ENCODE peak calls at places on chromosome 9, in ten cellular contexts. One of them, this sample, is unnamed.

GRCh38 chr9:34272146-34272545 is 56.9 kb downstream of the KIF24 start:
- DNase-seq in HFFc6: no peak
- DNase-seq in HFF-Myc: no peak
- DNase-seq in adrenal gland: no peak
- DNase-seq in prostate gland: no peak
- DNase-seq in mammary epithelial cell: no peak
- DNase-seq in Peyer's patch: no peak
- DNase-seq in cardiac fibroblast: no peak
- DNase-seq in astrocyte of the spinal cord: no peak
- DNase-seq in AG09309: no peak
- DNase-seq in this sample: no peak

GRCh38 chr9:125341566-125341965 is 79.9 kb downstream of the GAPVD1 start:
- DNase-seq in HFFc6: no peak
- DNase-seq in HFF-Myc: no peak
- DNase-seq in adrenal gland: no peak
- DNase-seq in prostate gland: peak
- DNase-seq in mammary epithelial cell: no peak
- DNase-seq in Peyer's patch: no peak
- DNase-seq in cardiac fibroblast: no peak
- DNase-seq in astrocyte of the spinal cord: no peak
- DNase-seq in AG09309: no peak
- DNase-seq in this sample: no peak

GRCh38 chr9:16062542-16063240 is 509.8 kb downstream of the CCDC171 start:
- DNase-seq in HFFc6: peak
- DNase-seq in HFF-Myc: peak
- DNase-seq in adrenal gland: no peak
- DNase-seq in prostate gland: no peak
- DNase-seq in mammary epithelial cell: peak
- DNase-seq in Peyer's patch: no peak
- DNase-seq in cardiac fibroblast: peak
- DNase-seq in astrocyte of the spinal cord: peak
- DNase-seq in AG09309: peak
- DNase-seq in this sample: no peak

GRCh38 chr9:135019224-135019623 is 68.2 kb upstream of the OLFM1 start:
- DNase-seq in HFFc6: no peak
- DNase-seq in HFF-Myc: no peak
- DNase-seq in adrenal gland: no peak
- DNase-seq in prostate gland: no peak
- DNase-seq in mammary epithelial cell: no peak
- DNase-seq in Peyer's patch: peak
- DNase-seq in cardiac fibroblast: no peak
- DNase-seq in astrocyte of the spinal cord: no peak
- DNase-seq in AG09309: no peak
- DNase-seq in this sample: no peak

GRCh38 chr9:38141751-38142150 is 72.7 kb upstream of the SHB start:
- DNase-seq in HFFc6: peak
- DNase-seq in HFF-Myc: peak
- DNase-seq in adrenal gland: no peak
- DNase-seq in prostate gland: no peak
- DNase-seq in mammary epithelial cell: peak
- DNase-seq in Peyer's patch: no peak
- DNase-seq in cardiac fibroblast: peak
- DNase-seq in astrocyte of the spinal cord: peak
- DNase-seq in AG09309: peak
- DNase-seq in this sample: no peak

GRCh38 chr9:3863114-3863528 is 337.3 kb upstream of the RFX3 start:
- DNase-seq in HFFc6: peak
- DNase-seq in HFF-Myc: peak
- DNase-seq in adrenal gland: peak
- DNase-seq in prostate gland: no peak
- DNase-seq in mammary epithelial cell: peak
- DNase-seq in Peyer's patch: no peak
- DNase-seq in cardiac fibroblast: peak
- DNase-seq in astrocyte of the spinal cord: peak
- DNase-seq in AG09309: peak
- DNase-seq in this sample: no peak

GRCh38 chr9:76390656-76391055 is 3.6 kb downstream of the RFK start:
- DNase-seq in HFFc6: no peak
- DNase-seq in HFF-Myc: no peak
- DNase-seq in adrenal gland: no peak
- DNase-seq in prostate gland: no peak
- DNase-seq in mammary epithelial cell: no peak
- DNase-seq in Peyer's patch: no peak
- DNase-seq in cardiac fibroblast: peak
- DNase-seq in astrocyte of the spinal cord: no peak
- DNase-seq in AG09309: no peak
- DNase-seq in this sample: no peak

GRCh38 chr9:133762488-133763271 is 24.5 kb upstream of the SARDH start:
- DNase-seq in HFFc6: no peak
- DNase-seq in HFF-Myc: no peak
- DNase-seq in adrenal gland: no peak
- DNase-seq in prostate gland: no peak
- DNase-seq in mammary epithelial cell: no peak
- DNase-seq in Peyer's patch: no peak
- DNase-seq in cardiac fibroblast: no peak
- DNase-seq in astrocyte of the spinal cord: no peak
- DNase-seq in AG09309: no peak
- DNase-seq in this sample: peak

GRCh38 chr9:77954619-77955018 is 77.0 kb downstream of the GNAQ start:
- DNase-seq in HFFc6: no peak
- DNase-seq in HFF-Myc: no peak
- DNase-seq in adrenal gland: no peak
- DNase-seq in prostate gland: no peak
- DNase-seq in mammary epithelial cell: no peak
- DNase-seq in Peyer's patch: no peak
- DNase-seq in cardiac fibroblast: no peak
- DNase-seq in astrocyte of the spinal cord: no peak
- DNase-seq in AG09309: no peak
- DNase-seq in this sample: no peak

GRCh38 chr9:130137870-130138653 is 34.1 kb upstream of the NCS1 start:
- DNase-seq in HFFc6: peak
- DNase-seq in HFF-Myc: peak
- DNase-seq in adrenal gland: peak
- DNase-seq in prostate gland: no peak
- DNase-seq in mammary epithelial cell: peak
- DNase-seq in Peyer's patch: peak
- DNase-seq in cardiac fibroblast: peak
- DNase-seq in astrocyte of the spinal cord: peak
- DNase-seq in AG09309: peak
- DNase-seq in this sample: no peak

DNA sequence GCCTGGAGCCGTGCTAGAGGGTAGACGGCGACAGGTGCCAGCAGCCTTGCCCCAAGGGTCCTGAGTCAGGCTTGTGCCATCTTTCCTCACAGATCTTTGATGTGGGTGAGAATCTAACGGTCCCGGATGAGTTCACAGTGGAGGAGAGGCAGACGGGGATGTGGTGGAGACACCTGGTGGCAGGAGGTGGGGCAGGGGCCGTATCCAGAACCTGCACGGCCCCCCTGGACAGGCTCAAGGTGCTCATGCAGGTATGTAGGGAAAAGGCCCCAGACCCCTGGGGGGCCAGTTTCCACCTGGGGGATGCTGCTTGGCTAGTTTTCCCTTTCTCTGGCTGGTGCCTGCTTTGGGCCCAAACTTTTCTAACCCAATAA is 24.0 kb downstream of the PTGES2 start:
- DNase-seq in HFFc6: no peak
- DNase-seq in HFF-Myc: no peak
- DNase-seq in adrenal gland: no peak
- DNase-seq in prostate gland: no peak
- DNase-seq in mammary epithelial cell: no peak
- DNase-seq in Peyer's patch: no peak
- DNase-seq in cardiac fibroblast: no peak
- DNase-seq in astrocyte of the spinal cord: no peak
- DNase-seq in AG09309: no peak
- DNase-seq in this sample: no peak
- TF ChIP-seq CTCF in HFFc6: peak
- TF ChIP-seq CTCF in HFF-Myc: no peak
- TF ChIP-seq CTCF in adrenal gland: no peak
- TF ChIP-seq CTCF in prostate gland: no peak
- TF ChIP-seq CTCF in mammary epithelial cell: peak
- TF ChIP-seq CTCF in Peyer's patch: peak
- TF ChIP-seq CTCF in cardiac fibroblast: no peak
- TF ChIP-seq CTCF in astrocyte of the spinal cord: peak
- TF ChIP-seq CTCF in AG09309: no peak
- TF ChIP-seq CTCF in this sample: no peak

GRCh38 chr9:115016369-115016768 is 86.0 kb upstream of the TNFSF8 start:
- DNase-seq in HFFc6: no peak
- DNase-seq in HFF-Myc: no peak
- DNase-seq in adrenal gland: peak
- DNase-seq in prostate gland: no peak
- DNase-seq in mammary epithelial cell: peak
- DNase-seq in Peyer's patch: no peak
- DNase-seq in cardiac fibroblast: no peak
- DNase-seq in astrocyte of the spinal cord: no peak
- DNase-seq in AG09309: no peak
- DNase-seq in this sample: no peak

GRCh38 chr9:115014438-115014837 is 84.0 kb upstream of the TNFSF8 start:
- DNase-seq in HFFc6: no peak
- DNase-seq in HFF-Myc: no peak
- DNase-seq in adrenal gland: no peak
- DNase-seq in prostate gland: no peak
- DNase-seq in mammary epithelial cell: no peak
- DNase-seq in Peyer's patch: no peak
- DNase-seq in cardiac fibroblast: no peak
- DNase-seq in astrocyte of the spinal cord: no peak
- DNase-seq in AG09309: no peak
- DNase-seq in this sample: no peak

GRCh38 chr9:115012476-115012875 is 82.1 kb upstream of the TNFSF8 start:
- DNase-seq in HFFc6: no peak
- DNase-seq in HFF-Myc: no peak
- DNase-seq in adrenal gland: no peak
- DNase-seq in prostate gland: no peak
- DNase-seq in mammary epithelial cell: no peak
- DNase-seq in Peyer's patch: no peak
- DNase-seq in cardiac fibroblast: no peak
- DNase-seq in astrocyte of the spinal cord: no peak
- DNase-seq in AG09309: no peak
- DNase-seq in this sample: no peak

GRCh38 chr9:115013998-115014397 is 83.6 kb upstream of the TNFSF8 start:
- DNase-seq in HFFc6: peak
- DNase-seq in HFF-Myc: no peak
- DNase-seq in adrenal gland: peak
- DNase-seq in prostate gland: peak
- DNase-seq in mammary epithelial cell: peak
- DNase-seq in Peyer's patch: peak
- DNase-seq in cardiac fibroblast: peak
- DNase-seq in astrocyte of the spinal cord: peak
- DNase-seq in AG09309: no peak
- DNase-seq in this sample: no peak

DNA sequence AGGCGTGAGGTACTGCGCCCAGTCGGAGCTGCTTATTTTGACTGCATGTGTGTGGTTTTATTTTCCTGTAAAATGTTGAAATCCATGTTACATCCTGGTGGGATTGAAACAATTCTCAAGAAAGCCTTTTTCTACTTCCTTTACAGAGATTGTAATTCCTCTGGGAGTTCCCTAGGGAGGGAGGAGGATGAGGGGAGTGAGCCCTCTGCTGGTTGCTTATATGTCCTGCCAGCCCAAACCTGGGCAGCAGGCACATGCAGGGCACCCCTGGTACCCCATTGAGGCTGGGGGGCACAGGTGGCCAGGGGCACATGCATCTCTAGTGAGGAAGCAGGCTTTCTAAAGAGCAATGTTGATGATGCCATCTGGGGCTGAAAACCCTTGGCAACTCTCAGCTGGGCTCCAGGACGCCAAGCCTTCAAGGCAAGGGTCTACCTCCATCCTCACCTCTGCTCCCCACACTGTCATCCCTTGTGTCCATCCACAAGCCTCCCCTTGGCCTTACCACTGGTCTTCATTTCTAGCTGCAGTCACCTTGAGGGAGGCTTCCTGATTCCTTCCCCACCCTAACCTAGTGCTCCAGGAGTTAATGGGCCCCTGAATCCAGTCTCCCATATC is 84.7 kb upstream of the TNFSF8 start:
- DNase-seq in HFFc6: peak
- DNase-seq in HFF-Myc: no peak
- DNase-seq in adrenal gland: peak
- DNase-seq in prostate gland: no peak
- DNase-seq in mammary epithelial cell: peak
- DNase-seq in Peyer's patch: no peak
- DNase-seq in cardiac fibroblast: peak
- DNase-seq in astrocyte of the spinal cord: peak
- DNase-seq in AG09309: no peak
- DNase-seq in this sample: peak
- TF ChIP-seq CTCF in HFFc6: peak
- TF ChIP-seq CTCF in HFF-Myc: peak
- TF ChIP-seq CTCF in adrenal gland: peak
- TF ChIP-seq CTCF in prostate gland: no peak
- TF ChIP-seq CTCF in mammary epithelial cell: peak
- TF ChIP-seq CTCF in Peyer's patch: peak
- TF ChIP-seq CTCF in cardiac fibroblast: peak
- TF ChIP-seq CTCF in astrocyte of the spinal cord: peak
- TF ChIP-seq CTCF in AG09309: peak
- TF ChIP-seq CTCF in this sample: peak

GRCh38 chr9:107020040-107020530 is 157.1 kb downstream of the ZNF462 start:
- DNase-seq in HFFc6: peak
- DNase-seq in HFF-Myc: peak
- DNase-seq in adrenal gland: no peak
- DNase-seq in prostate gland: no peak
- DNase-seq in mammary epithelial cell: peak
- DNase-seq in Peyer's patch: no peak
- DNase-seq in cardiac fibroblast: peak
- DNase-seq in astrocyte of the spinal cord: peak
- DNase-seq in AG09309: peak
- DNase-seq in this sample: no peak

GRCh38 chr9:107029146-107029545 is 166.2 kb downstream of the ZNF462 start:
- DNase-seq in HFFc6: no peak
- DNase-seq in HFF-Myc: no peak
- DNase-seq in adrenal gland: no peak
- DNase-seq in prostate gland: no peak
- DNase-seq in mammary epithelial cell: no peak
- DNase-seq in Peyer's patch: no peak
- DNase-seq in cardiac fibroblast: no peak
- DNase-seq in astrocyte of the spinal cord: no peak
- DNase-seq in AG09309: no peak
- DNase-seq in this sample: no peak

GRCh38 chr9:107019216-107019615 is 156.2 kb downstream of the ZNF462 start:
- DNase-seq in HFFc6: peak
- DNase-seq in HFF-Myc: peak
- DNase-seq in adrenal gland: no peak
- DNase-seq in prostate gland: no peak
- DNase-seq in mammary epithelial cell: peak
- DNase-seq in Peyer's patch: no peak
- DNase-seq in cardiac fibroblast: peak
- DNase-seq in astrocyte of the spinal cord: peak
- DNase-seq in AG09309: peak
- DNase-seq in this sample: no peak

GRCh38 chr9:107024193-107024592 is 161.2 kb downstream of the ZNF462 start:
- DNase-seq in HFFc6: no peak
- DNase-seq in HFF-Myc: no peak
- DNase-seq in adrenal gland: no peak
- DNase-seq in prostate gland: no peak
- DNase-seq in mammary epithelial cell: peak
- DNase-seq in Peyer's patch: no peak
- DNase-seq in cardiac fibroblast: no peak
- DNase-seq in astrocyte of the spinal cord: no peak
- DNase-seq in AG09309: no peak
- DNase-seq in this sample: no peak
- TF ChIP-seq CTCF in HFFc6: no peak
- TF ChIP-seq CTCF in HFF-Myc: no peak
- TF ChIP-seq CTCF in adrenal gland: no peak
- TF ChIP-seq CTCF in prostate gland: no peak
- TF ChIP-seq CTCF in mammary epithelial cell: no peak
- TF ChIP-seq CTCF in Peyer's patch: no peak
- TF ChIP-seq CTCF in cardiac fibroblast: no peak
- TF ChIP-seq CTCF in astrocyte of the spinal cord: no peak
- TF ChIP-seq CTCF in AG09309: no peak
- TF ChIP-seq CTCF in this sample: no peak

GRCh38 chr9:121628401-121628800 is 23.0 kb upstream of the DAB2IP start:
- DNase-seq in HFFc6: no peak
- DNase-seq in HFF-Myc: no peak
- DNase-seq in adrenal gland: no peak
- DNase-seq in prostate gland: no peak
- DNase-seq in mammary epithelial cell: no peak
- DNase-seq in Peyer's patch: no peak
- DNase-seq in cardiac fibroblast: no peak
- DNase-seq in astrocyte of the spinal cord: no peak
- DNase-seq in AG09309: no peak
- DNase-seq in this sample: no peak
- TF ChIP-seq CTCF in HFFc6: no peak
- TF ChIP-seq CTCF in HFF-Myc: no peak
- TF ChIP-seq CTCF in adrenal gland: no peak
- TF ChIP-seq CTCF in prostate gland: no peak
- TF ChIP-seq CTCF in mammary epithelial cell: no peak
- TF ChIP-seq CTCF in Peyer's patch: no peak
- TF ChIP-seq CTCF in cardiac fibroblast: no peak
- TF ChIP-seq CTCF in astrocyte of the spinal cord: no peak
- TF ChIP-seq CTCF in AG09309: no peak
- TF ChIP-seq CTCF in this sample: no peak